ENCODE peak calls at places on chromosomes 13 and 19, in six cellular contexts. V is memory B cell; C is coronary artery; R is caudate nucleus; M is CD4-positive, alpha-beta T cell; Q is fibroblast of the aortic adventitia. W is an unnamed sample.

GRCh38 chr13:111505175-111505777 is 184.8 kb downstream of the TEX29 start:
- DNase-seq in M (no peak), Q (no peak), C (no peak), R (no peak), V (no peak), W (no peak)

GRCh38 chr19:1066748-1067340 is at the start of gene ARHGAP45:
- DNase-seq in V (peak), C (no peak), R (no peak), M (peak), Q (no peak), W (no peak)

GRCh38 chr13:75345191-75345590 is 136.8 kb downstream of the TBC1D4 start:
- DNase-seq in R (no peak), Q (peak), C (no peak), M (no peak), V (no peak), W (no peak)

GRCh38 chr19:7459773-7460172 is 29.1 kb downstream of the PEX11G start:
- DNase-seq in V (no peak), C (no peak), M (no peak), Q (no peak), R (no peak), W (no peak)

GRCh38 chr19:14061751-14062557 is at the start of gene PALM3:
- DNase-seq in V (no peak), C (no peak), Q (no peak), R (no peak), M (no peak), W (no peak)

GRCh38 chr13:100510208-100510997 is 78.2 kb downstream of the GGACT start:
- DNase-seq in V (no peak), R (no peak), M (no peak), Q (no peak), C (no peak), W (no peak)

GRCh38 chr13:22073718-22074117 is 402.8 kb downstream of the FGF9 start:
- DNase-seq in V (no peak), R (no peak), C (no peak), M (no peak), Q (no peak), W (no peak)

GRCh38 chr19:20558571-20558970 is 7.0 kb downstream of the ZNF737 start:
- DNase-seq in M (no peak), C (no peak), Q (no peak), R (no peak), V (no peak), W (no peak)

GRCh38 chr19:36916991-36917390 is 859 bp downstream of the ZNF568 start:
- DNase-seq in R (no peak), M (no peak), V (no peak), C (no peak), Q (peak), W (no peak)

GRCh38 chr19:15156391-15156790 is 44.4 kb downstream of the NOTCH3 start:
- DNase-seq in Q (no peak), M (no peak), C (no peak), V (no peak), R (no peak), W (no peak)

GRCh38 chr19:56504581-56504980 is 3.1 kb upstream of the ZNF471 start:
- DNase-seq in V (no peak), C (no peak), Q (peak), M (no peak), R (no peak), W (no peak)

GRCh38 chr19:40607898-40608621 is 6.9 kb downstream of the LTBP4 start:
- DNase-seq in R (no peak), C (peak), Q (no peak), M (no peak), V (no peak), W (no peak)

GRCh38 chr19:43501661-43502418 is 2.7 kb downstream of the PHLDB3 start:
- DNase-seq in C (no peak), R (no peak), M (no peak), V (no peak), Q (no peak), W (no peak)

GRCh38 chr19:51668167-51668566 is 21.5 kb upstream of the SIGLEC14 start:
- DNase-seq in Q (no peak), C (no peak), V (no peak), R (no peak), M (no peak), W (no peak)

GRCh38 chr19:33740811-33741396 is 55.8 kb upstream of the KCTD15 start:
- DNase-seq in R (no peak), C (no peak), V (no peak), M (no peak), Q (peak), W (no peak)

GRCh38 chr19:48879025-48879572 is 6.9 kb downstream of the PPP1R15A start:
- DNase-seq in M (no peak), Q (no peak), V (no peak), R (no peak), C (peak), W (no peak)

GRCh38 chr19:38788478-38789243 is at the start of gene LGALS7B:
- DNase-seq in C (no peak), M (no peak), V (no peak), R (no peak), Q (no peak), W (no peak)

GRCh38 chr19:19145281-19145999 is 7.2 kb upstream of the TMEM161A start:
- DNase-seq in Q (no peak), M (no peak), R (no peak), C (no peak), V (no peak), W (no peak)

GRCh38 chr13:50842711-50843255 is 709 bp downstream of the DLEU7 start:
- DNase-seq in R (peak), Q (no peak), M (no peak), V (no peak), C (no peak), W (no peak)

GRCh38 chr19:27764186-27764804 is 1448.7 kb downstream of the UQCRFS1 start:
- DNase-seq in Q (no peak), M (no peak), R (no peak), C (peak), V (no peak), W (peak)

GRCh38 chr19:32702010-32702409 is 10.4 kb downstream of the NUDT19 start:
- DNase-seq in V (no peak), Q (no peak), M (no peak), C (no peak), R (no peak), W (no peak)

GRCh38 chr19:53057904-53058579 is 13.5 kb downstream of the ERVV-2 start:
- DNase-seq in C (no peak), V (no peak), R (peak), M (no peak), Q (no peak), W (no peak)

GRCh38 chr13:79519252-79519651 is 38.3 kb downstream of the NDFIP2 start:
- DNase-seq in Q (peak), M (no peak), R (no peak), C (no peak), V (no peak), W (no peak)

GRCh38 chr13:76632388-76633044 is 253.7 kb downstream of the KCTD12 start:
- DNase-seq in C (no peak), Q (no peak), M (no peak), V (no peak), R (no peak), W (no peak)

GRCh38 chr19:41691268-41691970 is 3.3 kb upstream of the CEACAM7 start:
- DNase-seq in M (no peak), V (no peak), C (no peak), Q (no peak), R (no peak), W (peak)

GRCh38 chr13:27138457-27139093 is 33.0 kb downstream of the USP12 start:
- DNase-seq in M (no peak), C (no peak), R (no peak), Q (no peak), V (no peak), W (no peak)

GRCh38 chr19:11560404-11560988 is 1.5 kb upstream of the ELOF1 start:
- DNase-seq in V (peak), C (no peak), R (peak), M (peak), Q (peak), W (no peak)

GRCh38 chr13:101757446-101758039 is 305.1 kb downstream of the ITGBL1 start:
- DNase-seq in R (no peak), Q (peak), C (no peak), V (no peak), M (no peak), W (no peak)

GRCh38 chr13:106230450-106230849 is 305.0 kb downstream of the EFNB2 start:
- DNase-seq in Q (peak), R (no peak), C (no peak), M (no peak), V (no peak), W (no peak)

GRCh38 chr19:30882411-30883005 is 466.7 kb downstream of the TSHZ3 start:
- DNase-seq in C (peak), Q (no peak), M (no peak), V (no peak), R (no peak), W (no peak)

GRCh38 chr13:113084094-113084942 is 21.3 kb upstream of the F7 start:
- DNase-seq in R (no peak), Q (no peak), M (no peak), V (no peak), C (no peak), W (no peak)

W was measured in vagina.